ENCODE peak calls at places on chromosomes 1 and 21, in five cellular contexts. One of them, this sample, is unnamed.

GRCh38 chr1:220056374-220056773 is 10.1 kb upstream of the EPRS1 start:
- DNase-seq in WTC11: no peak
- DNase-seq in GM23338: no peak
- DNase-seq in AG10803: no peak
- DNase-seq in heart left ventricle: no peak
- DNase-seq in this sample: no peak

GRCh38 chr1:94020764-94021579 is 100.0 kb downstream of the ABCA4 start:
- DNase-seq in heart left ventricle: no peak
- DNase-seq in WTC11: no peak
- DNase-seq in GM23338: peak
- DNase-seq in AG10803: peak
- DNase-seq in this sample: no peak

GRCh38 chr1:58818075-58818474 is 34.2 kb upstream of the JUN start:
- DNase-seq in WTC11: no peak
- DNase-seq in AG10803: peak
- DNase-seq in GM23338: no peak
- DNase-seq in heart left ventricle: no peak
- DNase-seq in this sample: no peak

GRCh38 chr1:52240592-52240991 is 98.7 kb downstream of the ZFYVE9 start:
- DNase-seq in AG10803: no peak
- DNase-seq in heart left ventricle: no peak
- DNase-seq in WTC11: no peak
- DNase-seq in GM23338: no peak
- DNase-seq in this sample: no peak

GRCh38 chr1:145846191-145846590 is 761 bp downstream of the NUDT17 start:
- DNase-seq in AG10803: peak
- DNase-seq in WTC11: peak
- DNase-seq in GM23338: peak
- DNase-seq in heart left ventricle: no peak
- DNase-seq in this sample: no peak

GRCh38 chr1:164560076-164560475 is 1.1 kb downstream of the PBX1 start:
- DNase-seq in heart left ventricle: no peak
- DNase-seq in GM23338: no peak
- DNase-seq in AG10803: no peak
- DNase-seq in WTC11: no peak
- DNase-seq in this sample: no peak

GRCh38 chr21:30234643-30235042 is 18.7 kb upstream of the CLDN8 start:
- DNase-seq in GM23338: no peak
- DNase-seq in heart left ventricle: no peak
- DNase-seq in WTC11: no peak
- DNase-seq in AG10803: peak
- DNase-seq in this sample: no peak

GRCh38 chr1:230188826-230189225 is 121.8 kb downstream of the GALNT2 start:
- DNase-seq in WTC11: no peak
- DNase-seq in AG10803: no peak
- DNase-seq in GM23338: no peak
- DNase-seq in heart left ventricle: no peak
- DNase-seq in this sample: no peak

GRCh38 chr1:110554871-110555801 is 36.2 kb upstream of the KCNA10 start:
- DNase-seq in AG10803: peak
- DNase-seq in WTC11: peak
- DNase-seq in heart left ventricle: peak
- DNase-seq in GM23338: peak
- DNase-seq in this sample: no peak

GRCh38 chr1:92804721-92805169 is 19.8 kb upstream of the EVI5 start:
- DNase-seq in heart left ventricle: peak
- DNase-seq in AG10803: peak
- DNase-seq in GM23338: peak
- DNase-seq in WTC11: peak
- DNase-seq in this sample: no peak

GRCh38 chr1:77473690-77474089 is 191.9 kb downstream of the AK5 start:
- DNase-seq in AG10803: peak
- DNase-seq in WTC11: no peak
- DNase-seq in GM23338: no peak
- DNase-seq in heart left ventricle: no peak
- DNase-seq in this sample: no peak

GRCh38 chr1:108646661-108647269 is 14.1 kb downstream of the HENMT1 start:
- DNase-seq in WTC11: no peak
- DNase-seq in heart left ventricle: peak
- DNase-seq in AG10803: peak
- DNase-seq in GM23338: no peak
- DNase-seq in this sample: no peak

GRCh38 chr1:45177452-45177851 is 29.0 kb downstream of the ZSWIM5 start:
- DNase-seq in GM23338: no peak
- DNase-seq in WTC11: no peak
- DNase-seq in heart left ventricle: no peak
- DNase-seq in AG10803: no peak
- DNase-seq in this sample: no peak

GRCh38 chr1:240823357-240823756 is 211.4 kb upstream of the GREM2 start:
- DNase-seq in WTC11: no peak
- DNase-seq in GM23338: no peak
- DNase-seq in heart left ventricle: no peak
- DNase-seq in AG10803: no peak
- DNase-seq in this sample: no peak

GRCh38 chr1:158116311-158116710 is 64.4 kb upstream of the CD1D start:
- DNase-seq in AG10803: no peak
- DNase-seq in heart left ventricle: no peak
- DNase-seq in WTC11: no peak
- DNase-seq in GM23338: no peak
- DNase-seq in this sample: no peak

GRCh38 chr1:212928323-212929281 is 21.7 kb upstream of the VASH2 start:
- DNase-seq in WTC11: no peak
- DNase-seq in AG10803: peak
- DNase-seq in heart left ventricle: no peak
- DNase-seq in GM23338: peak
- DNase-seq in this sample: no peak

GRCh38 chr1:111779546-111779945 is 23.8 kb downstream of the DDX20 start:
- DNase-seq in AG10803: no peak
- DNase-seq in GM23338: no peak
- DNase-seq in heart left ventricle: no peak
- DNase-seq in WTC11: no peak
- DNase-seq in this sample: no peak

GRCh38 chr1:167752219-167752985 is 30.6 kb downstream of the MPZL1 start:
- DNase-seq in GM23338: no peak
- DNase-seq in heart left ventricle: no peak
- DNase-seq in WTC11: no peak
- DNase-seq in AG10803: no peak
- DNase-seq in this sample: no peak

GRCh38 chr1:119954476-119955422 is 58.4 kb upstream of the ADAM30 start:
- DNase-seq in WTC11: no peak
- DNase-seq in AG10803: no peak
- DNase-seq in heart left ventricle: no peak
- DNase-seq in GM23338: peak
- DNase-seq in this sample: no peak

GRCh38 chr1:31938184-31938975 is at the start of gene PTP4A2:
- DNase-seq in WTC11: peak
- DNase-seq in heart left ventricle: peak
- DNase-seq in GM23338: peak
- DNase-seq in AG10803: peak
- DNase-seq in this sample: peak

GRCh38 chr1:31372961-31373896 is at the start of gene FABP3:
- DNase-seq in heart left ventricle: peak
- DNase-seq in WTC11: peak
- DNase-seq in AG10803: peak
- DNase-seq in GM23338: peak
- DNase-seq in this sample: no peak

GRCh38 chr1:40351124-40351523 is 22.4 kb upstream of the SMAP2 start:
- DNase-seq in heart left ventricle: no peak
- DNase-seq in AG10803: no peak
- DNase-seq in GM23338: no peak
- DNase-seq in WTC11: no peak
- DNase-seq in this sample: no peak

GRCh38 chr1:234535763-234536515 is 57.0 kb upstream of the TARBP1 start:
- DNase-seq in AG10803: peak
- DNase-seq in WTC11: no peak
- DNase-seq in GM23338: no peak
- DNase-seq in heart left ventricle: peak
- DNase-seq in this sample: no peak

GRCh38 chr1:48851638-48852037 is 74.9 kb upstream of the BEND5 start:
- DNase-seq in heart left ventricle: no peak
- DNase-seq in WTC11: no peak
- DNase-seq in AG10803: peak
- DNase-seq in GM23338: no peak
- DNase-seq in this sample: no peak

GRCh38 chr21:44510508-44511218 is 29.3 kb downstream of the KRTAP10-1 start:
- DNase-seq in heart left ventricle: peak
- DNase-seq in AG10803: peak
- DNase-seq in WTC11: peak
- DNase-seq in GM23338: peak
- DNase-seq in this sample: no peak

GRCh38 chr1:235326719-235327558 is 1.0 kb downstream of the ARID4B start:
- DNase-seq in WTC11: peak
- DNase-seq in GM23338: peak
- DNase-seq in heart left ventricle: peak
- DNase-seq in AG10803: no peak
- DNase-seq in this sample: peak

GRCh38 chr1:91546876-91547275 is 46.2 kb downstream of the CDC7 start:
- DNase-seq in WTC11: no peak
- DNase-seq in AG10803: no peak
- DNase-seq in heart left ventricle: no peak
- DNase-seq in GM23338: peak
- DNase-seq in this sample: no peak

GRCh38 chr1:228459091-228459993 is 27.8 kb upstream of the RNF187 start:
- DNase-seq in WTC11: peak
- DNase-seq in AG10803: peak
- DNase-seq in heart left ventricle: peak
- DNase-seq in GM23338: peak
- DNase-seq in this sample: peak

GRCh38 chr1:40305451-40305850 is 11.6 kb downstream of the COL9A2 start:
- DNase-seq in heart left ventricle: no peak
- DNase-seq in AG10803: no peak
- DNase-seq in WTC11: peak
- DNase-seq in GM23338: peak
- DNase-seq in this sample: no peak

GRCh38 chr1:180888870-180889269 is 23.8 kb upstream of the KIAA1614 start:
- DNase-seq in AG10803: no peak
- DNase-seq in WTC11: no peak
- DNase-seq in GM23338: no peak
- DNase-seq in heart left ventricle: no peak
- DNase-seq in this sample: peak

GRCh38 chr1:40392206-40392605 is 18.7 kb downstream of the SMAP2 start:
- DNase-seq in WTC11: no peak
- DNase-seq in GM23338: no peak
- DNase-seq in AG10803: peak
- DNase-seq in heart left ventricle: no peak
- DNase-seq in this sample: no peak

GRCh38 chr1:113517346-113517745 is 127.0 kb downstream of the MAGI3 start:
- DNase-seq in AG10803: no peak
- DNase-seq in GM23338: no peak
- DNase-seq in WTC11: no peak
- DNase-seq in heart left ventricle: no peak
- DNase-seq in this sample: no peak

GRCh38 chr21:29055080-29055479 is 18.4 kb downstream of the CCT8 start:
- DNase-seq in AG10803: no peak
- DNase-seq in GM23338: no peak
- DNase-seq in heart left ventricle: no peak
- DNase-seq in WTC11: no peak
- DNase-seq in this sample: no peak

GRCh38 chr1:104932949-104933679 is 1183.4 kb downstream of the AMY1C start:
- DNase-seq in WTC11: no peak
- DNase-seq in heart left ventricle: no peak
- DNase-seq in GM23338: no peak
- DNase-seq in AG10803: no peak
- DNase-seq in this sample: no peak

GRCh38 chr1:104932030-104932915 is 1182.6 kb downstream of the AMY1C start:
- DNase-seq in heart left ventricle: no peak
- DNase-seq in WTC11: no peak
- DNase-seq in GM23338: no peak
- DNase-seq in AG10803: no peak
- DNase-seq in this sample: no peak

GRCh38 chr1:104929280-104929679 is 1179.6 kb downstream of the AMY1C start:
- DNase-seq in AG10803: no peak
- DNase-seq in WTC11: no peak
- DNase-seq in GM23338: no peak
- DNase-seq in heart left ventricle: no peak
- DNase-seq in this sample: no peak

GRCh38 chr1:104933846-104934245 is 1184.1 kb downstream of the AMY1C start:
- DNase-seq in GM23338: no peak
- DNase-seq in heart left ventricle: no peak
- DNase-seq in AG10803: no peak
- DNase-seq in WTC11: no peak
- DNase-seq in this sample: no peak
- TF ChIP-seq CTCF in GM23338: peak
- TF ChIP-seq CTCF in heart left ventricle: no peak
- TF ChIP-seq CTCF in AG10803: no peak
- TF ChIP-seq CTCF in WTC11: no peak
- TF ChIP-seq CTCF in this sample: no peak

GRCh38 chr1:25117233-25117823 is 115.0 kb downstream of the SYF2 start:
- DNase-seq in heart left ventricle: no peak
- DNase-seq in AG10803: no peak
- DNase-seq in WTC11: peak
- DNase-seq in GM23338: peak
- DNase-seq in this sample: no peak
- TF ChIP-seq CTCF in heart left ventricle: no peak
- TF ChIP-seq CTCF in AG10803: no peak
- TF ChIP-seq CTCF in WTC11: peak
- TF ChIP-seq CTCF in GM23338: peak
- TF ChIP-seq CTCF in this sample: peak

GRCh38 chr1:3350441-3351261 is 103.8 kb upstream of the ARHGEF16 start:
- DNase-seq in GM23338: no peak
- DNase-seq in heart left ventricle: peak
- DNase-seq in AG10803: no peak
- DNase-seq in WTC11: no peak
- DNase-seq in this sample: no peak
- TF ChIP-seq CTCF in GM23338: peak
- TF ChIP-seq CTCF in heart left ventricle: no peak
- TF ChIP-seq CTCF in AG10803: peak
- TF ChIP-seq CTCF in WTC11: no peak
- TF ChIP-seq CTCF in this sample: no peak

DNA sequence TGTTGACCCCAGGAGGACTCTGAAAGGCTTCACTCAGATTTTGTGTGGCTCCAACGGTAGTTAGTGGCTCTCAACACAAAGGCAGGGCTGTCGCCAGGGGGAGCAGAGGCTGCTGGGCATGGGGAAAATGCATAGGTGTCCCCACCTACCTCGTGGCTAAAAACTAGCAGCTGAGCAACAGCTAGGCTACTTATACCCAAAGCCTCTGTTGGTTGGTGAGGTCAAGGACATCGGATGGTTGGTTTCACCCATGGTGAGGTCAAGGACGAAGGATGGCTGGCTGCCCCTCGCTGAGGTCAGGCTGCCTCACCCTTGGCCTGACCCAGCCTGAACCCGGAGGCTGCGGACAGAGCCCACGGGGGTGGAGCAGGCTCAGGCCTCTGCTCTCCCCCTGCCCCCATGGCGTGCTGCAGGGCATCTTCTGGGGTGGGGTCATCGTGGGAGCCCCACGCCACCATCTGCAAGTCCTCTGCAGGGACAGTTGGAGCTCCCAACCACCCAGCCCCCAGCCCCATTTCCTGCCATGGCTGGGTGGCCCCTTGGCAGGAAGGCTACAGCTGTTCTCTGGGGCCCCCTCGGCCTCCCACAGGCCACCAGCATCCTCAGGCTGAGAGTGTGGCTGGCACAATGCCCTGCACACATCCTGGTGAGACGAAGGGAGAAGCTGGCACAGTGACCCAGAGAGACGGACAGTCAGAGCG is 8.5 kb upstream of the GNB1 start:
- DNase-seq in AG10803: no peak
- DNase-seq in WTC11: no peak
- DNase-seq in GM23338: no peak
- DNase-seq in heart left ventricle: no peak
- DNase-seq in this sample: no peak
- TF ChIP-seq CTCF in AG10803: no peak
- TF ChIP-seq CTCF in WTC11: no peak
- TF ChIP-seq CTCF in GM23338: peak
- TF ChIP-seq CTCF in heart left ventricle: no peak
- TF ChIP-seq CTCF in this sample: peak